ENCODE peak calls at places on chromosome 20, in six cellular contexts. O is suprapubic skin, R is A549, I is K562, K is HepG2, G is stomach. D is an unnamed sample.
A peak's percentile ranks its signal among the peaks of the same experiment; 100 is the strongest.

GRCh38 chr20:54526801-54527200 is 51.4 kb downstream of the DOK5 start:
- DNase-seq in G (no peak), I (no peak), R (no peak), K (no peak), O (no peak), D (no peak)

GRCh38 chr20:7858851-7859250 is 81.4 kb downstream of the HAO1 start:
- DNase-seq in G (no peak), R (no peak), O (no peak), K (no peak), I (no peak), D (no peak)

GRCh38 chr20:62068997-62069396 is 3.3 kb upstream of the TAF4 start:
- DNase-seq in K (no peak), O (no peak), R (no peak), I (no peak), G (no peak), D (no peak)

GRCh38 chr20:10513091-10513490 is 78.0 kb downstream of the SLX4IP start:
- DNase-seq in O (no peak), R (no peak), K (no peak), I (no peak), G (no peak), D (no peak)

GRCh38 chr20:11919046-11919445 is 1.4 kb downstream of the BTBD3 start:
- DNase-seq in G (peak; percentile 70), O (no peak), R (no peak), I (no peak), K (no peak), D (no peak)

GRCh38 chr20:8361008-8361652 is 229.1 kb downstream of the PLCB1 start:
- DNase-seq in G (no peak), K (no peak), I (no peak), O (no peak), R (no peak), D (no peak)

GRCh38 chr20:46999821-47000465 is 105.3 kb downstream of the EYA2 start:
- DNase-seq in I (no peak), R (no peak), G (no peak), O (no peak), K (no peak), D (no peak)

GRCh38 chr20:56903858-56904257 is 274.8 kb downstream of the TFAP2C start:
- DNase-seq in R (no peak), I (no peak), O (no peak), K (no peak), G (no peak), D (no peak)

GRCh38 chr20:33493076-33493766 is 3.3 kb downstream of the CBFA2T2 start:
- DNase-seq in R (no peak), G (no peak), O (no peak), I (no peak), K (no peak), D (no peak)

GRCh38 chr20:10110151-10110550 is 75.4 kb downstream of the ANKEF1 start:
- DNase-seq in I (no peak), K (no peak), O (no peak), R (no peak), G (no peak), D (no peak)

GRCh38 chr20:51768759-51769517 is 748 bp upstream of the ATP9A start:
- DNase-seq in R (no peak), I (no peak), K (no peak), O (no peak), G (no peak), D (no peak)
- TF ChIP-seq EP300 in R (no peak), I (no peak), K (no peak), O (no peak), G (no peak), D (no peak)

DNA sequence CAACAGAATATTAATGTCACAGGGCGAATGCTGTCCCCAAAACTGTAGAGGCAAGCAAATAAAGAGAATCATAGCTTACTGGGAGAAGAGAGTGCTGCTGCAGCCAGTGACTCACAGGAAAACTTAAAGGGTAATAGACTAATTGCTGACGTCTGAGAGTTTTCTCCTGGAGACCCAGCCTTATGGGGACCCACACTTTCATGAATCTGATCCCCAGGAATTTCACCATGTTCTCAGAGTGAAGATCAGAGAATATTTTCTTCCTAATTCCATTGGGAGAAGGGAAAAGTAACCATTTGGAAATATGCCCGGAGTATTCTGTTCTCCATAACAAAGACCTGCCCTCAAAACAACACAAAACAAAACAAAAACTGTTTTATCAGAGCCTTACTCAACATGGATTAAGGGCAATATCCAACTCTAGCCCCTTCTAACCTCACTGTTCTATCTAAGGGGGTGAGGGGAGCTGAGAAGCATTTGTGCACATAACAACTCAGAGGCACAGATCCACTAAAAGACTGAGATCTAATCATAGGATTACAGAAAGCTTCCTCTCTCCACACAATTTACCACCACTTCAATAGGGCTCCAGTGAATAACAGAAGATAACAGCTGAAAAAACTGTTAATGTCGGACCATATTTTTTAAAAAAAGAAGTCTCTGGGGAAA is 168.2 kb upstream of the SSTR4 start:
- DNase-seq in K (no peak), R (peak; percentile 16), G (no peak), O (no peak), I (no peak), D (no peak)
- H3K27ac ChIP-seq in K (no peak overlapping the region), R (peak overlapping the region; percentile 67), G (no peak overlapping the region), O (no peak overlapping the region), I (no peak overlapping the region), D (no peak overlapping the region)

GRCh38 chr20:14538433-14538832 is 201.0 kb upstream of the FLRT3 start:
- DNase-seq in K (no peak), I (no peak), O (no peak), R (no peak), G (no peak), D (no peak)
- TF ChIP-seq EP300 in K (no peak), I (no peak), O (no peak), R (no peak), G (no peak), D (no peak)

GRCh38 chr20:44580581-44581268 is 1.7 kb upstream of the PKIG start:
- DNase-seq in R (no peak), I (no peak), K (no peak), O (no peak), G (no peak), D (no peak)
- H3K27ac ChIP-seq in R (no peak overlapping the region), I (no peak overlapping the region), K (no peak overlapping the region), O (no peak overlapping the region), G (peak overlapping the region; percentile 81), D (peak overlapping the region; percentile 88)

GRCh38 chr20:38143646-38144554 is 21.2 kb downstream of the TGM2 start:
- DNase-seq in I (peak; percentile 69), G (peak; percentile 45), O (no peak), K (peak; percentile 91), R (peak; percentile 63), D (no peak)
- TF ChIP-seq EP300 in I (no peak), G (peak; percentile 35), O (no peak), K (no peak), R (no peak), D (peak; percentile 57)

GRCh38 chr20:45404438-45404837 is 3.7 kb upstream of the DBNDD2 start:
- DNase-seq in O (no peak), I (no peak), K (no peak), R (no peak), G (no peak), D (no peak)

GRCh38 chr20:45407067-45407745 is 883 bp upstream of the DBNDD2 start:
- DNase-seq in O (no peak), G (peak; percentile 39), I (peak; percentile 25), K (no peak), R (no peak), D (no peak)

GRCh38 chr20:45405566-45406259 is 2.4 kb upstream of the DBNDD2 start:
- DNase-seq in G (no peak), O (no peak), K (no peak), I (peak; percentile 18), R (no peak), D (no peak)

GRCh38 chr20:45407783-45408645 is at the start of gene DBNDD2:
- DNase-seq in I (no peak), K (no peak), G (no peak), O (no peak), R (no peak), D (no peak)

DNA sequence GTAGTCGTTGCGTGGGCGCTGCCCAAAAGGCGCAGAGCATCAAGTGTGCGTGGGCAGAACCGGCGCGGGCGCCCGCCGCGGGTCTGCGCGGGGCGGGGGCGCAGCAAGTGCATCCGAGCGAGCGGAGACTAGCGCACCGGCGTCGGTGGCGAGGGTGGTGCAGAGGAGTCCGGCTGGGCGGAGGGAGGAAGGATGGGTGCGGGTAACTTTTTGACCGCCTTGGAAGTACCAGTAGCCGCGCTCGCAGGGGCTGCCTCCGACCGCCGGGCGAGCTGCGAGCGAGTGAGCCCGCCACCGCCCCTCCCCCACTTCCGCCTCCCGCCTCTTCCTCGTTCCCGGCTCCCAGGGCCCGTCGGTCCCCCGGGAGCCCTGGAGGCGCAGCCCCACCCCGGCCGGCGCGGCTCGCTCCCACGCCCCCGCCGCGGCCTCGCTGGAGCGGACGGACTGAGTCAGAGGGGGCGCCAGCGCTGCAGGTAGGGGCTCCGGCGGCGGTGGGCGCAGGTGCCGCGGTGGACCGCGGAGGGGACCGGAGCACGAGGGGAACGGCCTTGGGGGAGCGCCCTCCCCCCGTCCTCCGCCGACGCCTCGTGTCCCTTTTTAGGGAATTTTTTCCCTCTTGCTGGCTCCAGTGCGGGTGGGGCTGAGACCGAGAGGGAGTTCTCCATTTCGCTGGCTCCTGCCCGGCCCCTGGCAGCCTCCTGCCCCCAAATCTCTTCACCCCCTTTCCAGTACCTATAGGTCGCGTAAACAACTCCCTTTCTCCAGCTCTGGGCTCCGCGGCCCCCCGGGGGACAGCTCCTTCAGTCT is 1.6 kb upstream of the DBNDD2 start:
- DNase-seq in K (no peak), O (no peak), G (peak; percentile 71), I (peak; percentile 70), R (no peak), D (no peak)
- H3K27ac ChIP-seq in K (no peak overlapping the region), O (peak overlapping the region; percentile 92), G (peak overlapping the region; percentile 93), I (peak overlapping the region; percentile 61), R (peak overlapping the region; percentile 91), D (peak overlapping the region; percentile 99)